ENCODE peak calls at places on chromosomes 11 and 22, in nine cellular contexts. One of them, this sample, is unnamed.
A peak's percentile ranks its signal among the peaks of the same experiment; 100 is the strongest.

GRCh38 chr11:70230151-70230839 is 27.2 kb downstream of the FADD start:
- DNase-seq in kidney glomerular epithelial cell: peak; percentile 30
- DNase-seq in activated T-helper 1 cell treated with anti-CD3 and anti-CD28 coated beads, Interleukin-2, amount 50 U/mL, for 16 hours: no peak
- DNase-seq in Right ventricle myocardium superior: no peak
- DNase-seq in activated CD4-positive, alpha-beta T cell treated with anti-CD3 and anti-CD28 coated beads, Interleukin-2, amount 50 U/mL, for 24 hours: no peak
- DNase-seq in left cardiac atrium: no peak
- DNase-seq in NCI-H2107: no peak
- DNase-seq in right cardiac atrium: no peak
- DNase-seq in OCI-M1: no peak
- DNase-seq in this sample: no peak

GRCh38 chr11:127919206-127920000 is 668.0 kb downstream of the ETS1 start:
- DNase-seq in activated T-helper 1 cell treated with anti-CD3 and anti-CD28 coated beads, Interleukin-2, amount 50 U/mL, for 16 hours: no peak
- DNase-seq in left cardiac atrium: no peak
- DNase-seq in Right ventricle myocardium superior: no peak
- DNase-seq in right cardiac atrium: no peak
- DNase-seq in OCI-M1: no peak
- DNase-seq in activated CD4-positive, alpha-beta T cell treated with anti-CD3 and anti-CD28 coated beads, Interleukin-2, amount 50 U/mL, for 24 hours: no peak
- DNase-seq in kidney glomerular epithelial cell: peak; percentile 11
- DNase-seq in NCI-H2107: no peak
- DNase-seq in this sample: peak; percentile 94

GRCh38 chr11:132898676-132899075 is 633.6 kb downstream of the OPCML start:
- DNase-seq in kidney glomerular epithelial cell: peak; percentile 37
- DNase-seq in OCI-M1: no peak
- DNase-seq in left cardiac atrium: no peak
- DNase-seq in NCI-H2107: no peak
- DNase-seq in activated CD4-positive, alpha-beta T cell treated with anti-CD3 and anti-CD28 coated beads, Interleukin-2, amount 50 U/mL, for 24 hours: no peak
- DNase-seq in Right ventricle myocardium superior: no peak
- DNase-seq in activated T-helper 1 cell treated with anti-CD3 and anti-CD28 coated beads, Interleukin-2, amount 50 U/mL, for 16 hours: no peak
- DNase-seq in right cardiac atrium: no peak
- DNase-seq in this sample: peak; percentile 45

GRCh38 chr11:69417211-69418085 is 64.0 kb upstream of the LINC01488 start:
- DNase-seq in activated CD4-positive, alpha-beta T cell treated with anti-CD3 and anti-CD28 coated beads, Interleukin-2, amount 50 U/mL, for 24 hours: no peak
- DNase-seq in left cardiac atrium: no peak
- DNase-seq in right cardiac atrium: peak; percentile 37
- DNase-seq in activated T-helper 1 cell treated with anti-CD3 and anti-CD28 coated beads, Interleukin-2, amount 50 U/mL, for 16 hours: no peak
- DNase-seq in OCI-M1: no peak
- DNase-seq in kidney glomerular epithelial cell: no peak
- DNase-seq in NCI-H2107: no peak
- DNase-seq in Right ventricle myocardium superior: no peak
- DNase-seq in this sample: no peak

GRCh38 chr11:11502303-11502828 is 119.4 kb downstream of the GALNT18 start:
- DNase-seq in right cardiac atrium: no peak
- DNase-seq in activated T-helper 1 cell treated with anti-CD3 and anti-CD28 coated beads, Interleukin-2, amount 50 U/mL, for 16 hours: no peak
- DNase-seq in left cardiac atrium: no peak
- DNase-seq in Right ventricle myocardium superior: no peak
- DNase-seq in NCI-H2107: no peak
- DNase-seq in activated CD4-positive, alpha-beta T cell treated with anti-CD3 and anti-CD28 coated beads, Interleukin-2, amount 50 U/mL, for 24 hours: no peak
- DNase-seq in kidney glomerular epithelial cell: no peak
- DNase-seq in OCI-M1: no peak
- DNase-seq in this sample: no peak

GRCh38 chr11:77047007-77047927 is 13.1 kb downstream of the B3GNT6 start:
- DNase-seq in OCI-M1: peak; percentile 100
- DNase-seq in NCI-H2107: peak; percentile 66
- DNase-seq in kidney glomerular epithelial cell: peak; percentile 91
- DNase-seq in left cardiac atrium: peak; percentile 74
- DNase-seq in right cardiac atrium: no peak
- DNase-seq in activated T-helper 1 cell treated with anti-CD3 and anti-CD28 coated beads, Interleukin-2, amount 50 U/mL, for 16 hours: peak; percentile 71
- DNase-seq in Right ventricle myocardium superior: no peak
- DNase-seq in activated CD4-positive, alpha-beta T cell treated with anti-CD3 and anti-CD28 coated beads, Interleukin-2, amount 50 U/mL, for 24 hours: peak; percentile 86
- DNase-seq in this sample: peak; percentile 95

GRCh38 chr11:126491092-126491491 is 135.6 kb downstream of the ST3GAL4 start:
- DNase-seq in Right ventricle myocardium superior: no peak
- DNase-seq in activated CD4-positive, alpha-beta T cell treated with anti-CD3 and anti-CD28 coated beads, Interleukin-2, amount 50 U/mL, for 24 hours: no peak
- DNase-seq in OCI-M1: no peak
- DNase-seq in left cardiac atrium: no peak
- DNase-seq in NCI-H2107: peak; percentile 18
- DNase-seq in activated T-helper 1 cell treated with anti-CD3 and anti-CD28 coated beads, Interleukin-2, amount 50 U/mL, for 16 hours: no peak
- DNase-seq in right cardiac atrium: no peak
- DNase-seq in kidney glomerular epithelial cell: no peak
- DNase-seq in this sample: no peak

GRCh38 chr11:85941380-85941973 is 86.3 kb downstream of the CCDC83 start:
- DNase-seq in OCI-M1: peak; percentile 94
- DNase-seq in kidney glomerular epithelial cell: peak; percentile 35
- DNase-seq in activated CD4-positive, alpha-beta T cell treated with anti-CD3 and anti-CD28 coated beads, Interleukin-2, amount 50 U/mL, for 24 hours: peak; percentile 24
- DNase-seq in left cardiac atrium: peak; percentile 57
- DNase-seq in right cardiac atrium: peak; percentile 53
- DNase-seq in activated T-helper 1 cell treated with anti-CD3 and anti-CD28 coated beads, Interleukin-2, amount 50 U/mL, for 16 hours: no peak
- DNase-seq in Right ventricle myocardium superior: no peak
- DNase-seq in NCI-H2107: peak; percentile 32
- DNase-seq in this sample: peak; percentile 63

GRCh38 chr11:47560431-47560830 is 5.0 kb upstream of the PTPMT1 start:
- DNase-seq in Right ventricle myocardium superior: no peak
- DNase-seq in left cardiac atrium: no peak
- DNase-seq in activated T-helper 1 cell treated with anti-CD3 and anti-CD28 coated beads, Interleukin-2, amount 50 U/mL, for 16 hours: no peak
- DNase-seq in activated CD4-positive, alpha-beta T cell treated with anti-CD3 and anti-CD28 coated beads, Interleukin-2, amount 50 U/mL, for 24 hours: no peak
- DNase-seq in kidney glomerular epithelial cell: no peak
- DNase-seq in right cardiac atrium: no peak
- DNase-seq in OCI-M1: no peak
- DNase-seq in NCI-H2107: no peak
- DNase-seq in this sample: no peak

GRCh38 chr11:66478823-66479740 is 1.2 kb upstream of the DPP3 start:
- DNase-seq in Right ventricle myocardium superior: peak; percentile 62
- DNase-seq in activated CD4-positive, alpha-beta T cell treated with anti-CD3 and anti-CD28 coated beads, Interleukin-2, amount 50 U/mL, for 24 hours: no peak
- DNase-seq in OCI-M1: peak; percentile 64
- DNase-seq in left cardiac atrium: peak; percentile 60
- DNase-seq in right cardiac atrium: peak; percentile 82
- DNase-seq in kidney glomerular epithelial cell: no peak
- DNase-seq in activated T-helper 1 cell treated with anti-CD3 and anti-CD28 coated beads, Interleukin-2, amount 50 U/mL, for 16 hours: no peak
- DNase-seq in NCI-H2107: no peak
- DNase-seq in this sample: peak; percentile 58

GRCh38 chr11:4181780-4182721 is 87.5 kb downstream of the RRM1 start:
- DNase-seq in Right ventricle myocardium superior: peak; percentile 73
- DNase-seq in activated CD4-positive, alpha-beta T cell treated with anti-CD3 and anti-CD28 coated beads, Interleukin-2, amount 50 U/mL, for 24 hours: no peak
- DNase-seq in activated T-helper 1 cell treated with anti-CD3 and anti-CD28 coated beads, Interleukin-2, amount 50 U/mL, for 16 hours: no peak
- DNase-seq in kidney glomerular epithelial cell: no peak
- DNase-seq in right cardiac atrium: peak; percentile 72
- DNase-seq in NCI-H2107: peak; percentile 28
- DNase-seq in OCI-M1: peak; percentile 84
- DNase-seq in left cardiac atrium: peak; percentile 56
- DNase-seq in this sample: peak; percentile 71

GRCh38 chr22:37300551-37301017 is 18.3 kb downstream of the CYTH4 start:
- DNase-seq in kidney glomerular epithelial cell: no peak
- DNase-seq in NCI-H2107: no peak
- DNase-seq in left cardiac atrium: no peak
- DNase-seq in activated CD4-positive, alpha-beta T cell treated with anti-CD3 and anti-CD28 coated beads, Interleukin-2, amount 50 U/mL, for 24 hours: no peak
- DNase-seq in OCI-M1: peak; percentile 23
- DNase-seq in Right ventricle myocardium superior: no peak
- DNase-seq in activated T-helper 1 cell treated with anti-CD3 and anti-CD28 coated beads, Interleukin-2, amount 50 U/mL, for 16 hours: no peak
- DNase-seq in right cardiac atrium: no peak
- DNase-seq in this sample: no peak

GRCh38 chr11:134071766-134072403 is 3.0 kb downstream of the JAM3 start:
- DNase-seq in Right ventricle myocardium superior: no peak
- DNase-seq in OCI-M1: no peak
- DNase-seq in activated CD4-positive, alpha-beta T cell treated with anti-CD3 and anti-CD28 coated beads, Interleukin-2, amount 50 U/mL, for 24 hours: no peak
- DNase-seq in left cardiac atrium: no peak
- DNase-seq in activated T-helper 1 cell treated with anti-CD3 and anti-CD28 coated beads, Interleukin-2, amount 50 U/mL, for 16 hours: no peak
- DNase-seq in kidney glomerular epithelial cell: no peak
- DNase-seq in right cardiac atrium: no peak
- DNase-seq in NCI-H2107: no peak
- DNase-seq in this sample: no peak

GRCh38 chr11:19938051-19938856 is 222.0 kb downstream of the DBX1 start:
- DNase-seq in OCI-M1: peak; percentile 79
- DNase-seq in kidney glomerular epithelial cell: no peak
- DNase-seq in NCI-H2107: no peak
- DNase-seq in left cardiac atrium: peak; percentile 52
- DNase-seq in activated T-helper 1 cell treated with anti-CD3 and anti-CD28 coated beads, Interleukin-2, amount 50 U/mL, for 16 hours: no peak
- DNase-seq in activated CD4-positive, alpha-beta T cell treated with anti-CD3 and anti-CD28 coated beads, Interleukin-2, amount 50 U/mL, for 24 hours: no peak
- DNase-seq in Right ventricle myocardium superior: peak; percentile 57
- DNase-seq in right cardiac atrium: peak; percentile 64
- DNase-seq in this sample: peak; percentile 48

GRCh38 chr11:69808708-69809107 is 10.5 kb downstream of the FGF3 start:
- DNase-seq in activated CD4-positive, alpha-beta T cell treated with anti-CD3 and anti-CD28 coated beads, Interleukin-2, amount 50 U/mL, for 24 hours: no peak
- DNase-seq in NCI-H2107: no peak
- DNase-seq in left cardiac atrium: no peak
- DNase-seq in Right ventricle myocardium superior: no peak
- DNase-seq in activated T-helper 1 cell treated with anti-CD3 and anti-CD28 coated beads, Interleukin-2, amount 50 U/mL, for 16 hours: no peak
- DNase-seq in OCI-M1: peak; percentile 53
- DNase-seq in kidney glomerular epithelial cell: no peak
- DNase-seq in right cardiac atrium: no peak
- DNase-seq in this sample: peak; percentile 42

GRCh38 chr11:104918113-104918824 is 20.0 kb upstream of the CASP12 start:
- DNase-seq in kidney glomerular epithelial cell: no peak
- DNase-seq in OCI-M1: peak; percentile 18
- DNase-seq in activated T-helper 1 cell treated with anti-CD3 and anti-CD28 coated beads, Interleukin-2, amount 50 U/mL, for 16 hours: no peak
- DNase-seq in right cardiac atrium: no peak
- DNase-seq in left cardiac atrium: no peak
- DNase-seq in activated CD4-positive, alpha-beta T cell treated with anti-CD3 and anti-CD28 coated beads, Interleukin-2, amount 50 U/mL, for 24 hours: no peak
- DNase-seq in Right ventricle myocardium superior: no peak
- DNase-seq in NCI-H2107: no peak
- DNase-seq in this sample: peak; percentile 72

GRCh38 chr11:57761301-57762234 is at the start of gene CTNND1:
- DNase-seq in right cardiac atrium: peak; percentile 90
- DNase-seq in OCI-M1: peak; percentile 96
- DNase-seq in activated CD4-positive, alpha-beta T cell treated with anti-CD3 and anti-CD28 coated beads, Interleukin-2, amount 50 U/mL, for 24 hours: no peak
- DNase-seq in kidney glomerular epithelial cell: peak; percentile 96
- DNase-seq in NCI-H2107: peak; percentile 88
- DNase-seq in left cardiac atrium: peak; percentile 89
- DNase-seq in activated T-helper 1 cell treated with anti-CD3 and anti-CD28 coated beads, Interleukin-2, amount 50 U/mL, for 16 hours: no peak
- DNase-seq in Right ventricle myocardium superior: peak; percentile 88
- DNase-seq in this sample: peak; percentile 98

GRCh38 chr22:45575607-45576272 is 73.1 kb downstream of the FBLN1 start:
- DNase-seq in left cardiac atrium: no peak
- DNase-seq in OCI-M1: no peak
- DNase-seq in NCI-H2107: no peak
- DNase-seq in Right ventricle myocardium superior: no peak
- DNase-seq in activated CD4-positive, alpha-beta T cell treated with anti-CD3 and anti-CD28 coated beads, Interleukin-2, amount 50 U/mL, for 24 hours: no peak
- DNase-seq in activated T-helper 1 cell treated with anti-CD3 and anti-CD28 coated beads, Interleukin-2, amount 50 U/mL, for 16 hours: no peak
- DNase-seq in kidney glomerular epithelial cell: no peak
- DNase-seq in right cardiac atrium: peak; percentile 73
- DNase-seq in this sample: no peak

GRCh38 chr22:31211504-31211861 is 615 bp upstream of the LIMK2 start:
- DNase-seq in kidney glomerular epithelial cell: no peak
- DNase-seq in left cardiac atrium: no peak
- DNase-seq in activated CD4-positive, alpha-beta T cell treated with anti-CD3 and anti-CD28 coated beads, Interleukin-2, amount 50 U/mL, for 24 hours: no peak
- DNase-seq in NCI-H2107: no peak
- DNase-seq in right cardiac atrium: no peak
- DNase-seq in Right ventricle myocardium superior: no peak
- DNase-seq in OCI-M1: no peak
- DNase-seq in activated T-helper 1 cell treated with anti-CD3 and anti-CD28 coated beads, Interleukin-2, amount 50 U/mL, for 16 hours: no peak
- DNase-seq in this sample: no peak

GRCh38 chr11:62546937-62547625 is 475 bp upstream of the AHNAK start:
- DNase-seq in Right ventricle myocardium superior: peak; percentile 62
- DNase-seq in activated T-helper 1 cell treated with anti-CD3 and anti-CD28 coated beads, Interleukin-2, amount 50 U/mL, for 16 hours: no peak
- DNase-seq in right cardiac atrium: peak; percentile 81
- DNase-seq in NCI-H2107: no peak
- DNase-seq in OCI-M1: peak; percentile 46
- DNase-seq in activated CD4-positive, alpha-beta T cell treated with anti-CD3 and anti-CD28 coated beads, Interleukin-2, amount 50 U/mL, for 24 hours: no peak
- DNase-seq in left cardiac atrium: peak; percentile 50
- DNase-seq in kidney glomerular epithelial cell: no peak
- DNase-seq in this sample: peak; percentile 68

GRCh38 chr11:130244851-130245250 is 69.9 kb downstream of the ZBTB44 start:
- DNase-seq in NCI-H2107: no peak
- DNase-seq in activated T-helper 1 cell treated with anti-CD3 and anti-CD28 coated beads, Interleukin-2, amount 50 U/mL, for 16 hours: no peak
- DNase-seq in activated CD4-positive, alpha-beta T cell treated with anti-CD3 and anti-CD28 coated beads, Interleukin-2, amount 50 U/mL, for 24 hours: no peak
- DNase-seq in Right ventricle myocardium superior: no peak
- DNase-seq in OCI-M1: no peak
- DNase-seq in right cardiac atrium: no peak
- DNase-seq in left cardiac atrium: no peak
- DNase-seq in kidney glomerular epithelial cell: no peak
- DNase-seq in this sample: no peak

GRCh38 chr11:121459413-121460041 is 6.8 kb upstream of the SORL1-AS1 start:
- DNase-seq in kidney glomerular epithelial cell: no peak
- DNase-seq in activated T-helper 1 cell treated with anti-CD3 and anti-CD28 coated beads, Interleukin-2, amount 50 U/mL, for 16 hours: no peak
- DNase-seq in activated CD4-positive, alpha-beta T cell treated with anti-CD3 and anti-CD28 coated beads, Interleukin-2, amount 50 U/mL, for 24 hours: no peak
- DNase-seq in OCI-M1: no peak
- DNase-seq in left cardiac atrium: no peak
- DNase-seq in right cardiac atrium: no peak
- DNase-seq in NCI-H2107: no peak
- DNase-seq in Right ventricle myocardium superior: no peak
- DNase-seq in this sample: no peak

GRCh38 chr11:63896071-63896470 is 20.9 kb downstream of the RCOR2 start:
- DNase-seq in kidney glomerular epithelial cell: no peak
- DNase-seq in left cardiac atrium: no peak
- DNase-seq in right cardiac atrium: no peak
- DNase-seq in Right ventricle myocardium superior: no peak
- DNase-seq in OCI-M1: no peak
- DNase-seq in activated T-helper 1 cell treated with anti-CD3 and anti-CD28 coated beads, Interleukin-2, amount 50 U/mL, for 16 hours: no peak
- DNase-seq in NCI-H2107: no peak
- DNase-seq in activated CD4-positive, alpha-beta T cell treated with anti-CD3 and anti-CD28 coated beads, Interleukin-2, amount 50 U/mL, for 24 hours: no peak
- DNase-seq in this sample: no peak

GRCh38 chr11:89604281-89604680 is 105.8 kb upstream of the TRIM77 start:
- DNase-seq in kidney glomerular epithelial cell: no peak
- DNase-seq in Right ventricle myocardium superior: no peak
- DNase-seq in OCI-M1: no peak
- DNase-seq in activated CD4-positive, alpha-beta T cell treated with anti-CD3 and anti-CD28 coated beads, Interleukin-2, amount 50 U/mL, for 24 hours: no peak
- DNase-seq in left cardiac atrium: no peak
- DNase-seq in right cardiac atrium: no peak
- DNase-seq in NCI-H2107: no peak
- DNase-seq in activated T-helper 1 cell treated with anti-CD3 and anti-CD28 coated beads, Interleukin-2, amount 50 U/mL, for 16 hours: no peak
- DNase-seq in this sample: no peak

GRCh38 chr11:72704028-72704782 is 30.0 kb upstream of the PDE2A start:
- DNase-seq in activated T-helper 1 cell treated with anti-CD3 and anti-CD28 coated beads, Interleukin-2, amount 50 U/mL, for 16 hours: no peak
- DNase-seq in left cardiac atrium: no peak
- DNase-seq in OCI-M1: no peak
- DNase-seq in Right ventricle myocardium superior: no peak
- DNase-seq in activated CD4-positive, alpha-beta T cell treated with anti-CD3 and anti-CD28 coated beads, Interleukin-2, amount 50 U/mL, for 24 hours: no peak
- DNase-seq in kidney glomerular epithelial cell: no peak
- DNase-seq in right cardiac atrium: peak; percentile 35
- DNase-seq in NCI-H2107: no peak
- DNase-seq in this sample: no peak

GRCh38 chr22:37609240-37610152 is 862 bp downstream of the GGA1 start:
- DNase-seq in activated T-helper 1 cell treated with anti-CD3 and anti-CD28 coated beads, Interleukin-2, amount 50 U/mL, for 16 hours: no peak
- DNase-seq in activated CD4-positive, alpha-beta T cell treated with anti-CD3 and anti-CD28 coated beads, Interleukin-2, amount 50 U/mL, for 24 hours: peak; percentile 11
- DNase-seq in Right ventricle myocardium superior: no peak
- DNase-seq in right cardiac atrium: no peak
- DNase-seq in left cardiac atrium: no peak
- DNase-seq in NCI-H2107: no peak
- DNase-seq in kidney glomerular epithelial cell: no peak
- DNase-seq in OCI-M1: peak; percentile 75
- DNase-seq in this sample: no peak

GRCh38 chr11:8871283-8871775 is 39.7 kb upstream of the AKIP1 start:
- DNase-seq in right cardiac atrium: peak; percentile 88
- DNase-seq in Right ventricle myocardium superior: peak; percentile 76
- DNase-seq in left cardiac atrium: peak; percentile 62
- DNase-seq in activated T-helper 1 cell treated with anti-CD3 and anti-CD28 coated beads, Interleukin-2, amount 50 U/mL, for 16 hours: no peak
- DNase-seq in activated CD4-positive, alpha-beta T cell treated with anti-CD3 and anti-CD28 coated beads, Interleukin-2, amount 50 U/mL, for 24 hours: no peak
- DNase-seq in OCI-M1: no peak
- DNase-seq in NCI-H2107: no peak
- DNase-seq in kidney glomerular epithelial cell: peak; percentile 46
- DNase-seq in this sample: peak; percentile 92

GRCh38 chr11:121886005-121886739 is 229.8 kb downstream of the BLID start:
- DNase-seq in Right ventricle myocardium superior: peak; percentile 74
- DNase-seq in activated T-helper 1 cell treated with anti-CD3 and anti-CD28 coated beads, Interleukin-2, amount 50 U/mL, for 16 hours: no peak
- DNase-seq in activated CD4-positive, alpha-beta T cell treated with anti-CD3 and anti-CD28 coated beads, Interleukin-2, amount 50 U/mL, for 24 hours: no peak
- DNase-seq in NCI-H2107: no peak
- DNase-seq in left cardiac atrium: peak; percentile 46
- DNase-seq in right cardiac atrium: peak; percentile 80
- DNase-seq in OCI-M1: no peak
- DNase-seq in kidney glomerular epithelial cell: no peak
- DNase-seq in this sample: no peak

GRCh38 chr22:36291831-36292740 is 39.2 kb downstream of the APOL1 start:
- DNase-seq in left cardiac atrium: peak; percentile 24
- DNase-seq in activated CD4-positive, alpha-beta T cell treated with anti-CD3 and anti-CD28 coated beads, Interleukin-2, amount 50 U/mL, for 24 hours: no peak
- DNase-seq in OCI-M1: no peak
- DNase-seq in kidney glomerular epithelial cell: no peak
- DNase-seq in Right ventricle myocardium superior: peak; percentile 36
- DNase-seq in NCI-H2107: no peak
- DNase-seq in activated T-helper 1 cell treated with anti-CD3 and anti-CD28 coated beads, Interleukin-2, amount 50 U/mL, for 16 hours: no peak
- DNase-seq in right cardiac atrium: no peak
- DNase-seq in this sample: no peak

GRCh38 chr11:122097419-122098001 is 18.5 kb downstream of the BLID start:
- DNase-seq in left cardiac atrium: no peak
- DNase-seq in Right ventricle myocardium superior: no peak
- DNase-seq in right cardiac atrium: no peak
- DNase-seq in OCI-M1: no peak
- DNase-seq in kidney glomerular epithelial cell: no peak
- DNase-seq in NCI-H2107: no peak
- DNase-seq in activated CD4-positive, alpha-beta T cell treated with anti-CD3 and anti-CD28 coated beads, Interleukin-2, amount 50 U/mL, for 24 hours: no peak
- DNase-seq in activated T-helper 1 cell treated with anti-CD3 and anti-CD28 coated beads, Interleukin-2, amount 50 U/mL, for 16 hours: no peak
- DNase-seq in this sample: peak; percentile 51